ENCODE peak calls at places on chromosomes 11 and 22, in four cellular contexts. X is WTC11; S is stimulated activated CD4-positive, alpha-beta T cell treated with anti-CD3 and anti-CD28 coated beads, Interleukin-1b, Interleukin-23, amount 100 ng/mL, for 1 hour; P is CD8-positive, alpha-beta T cell. B is an unnamed sample.

GRCh38 chr22:19927696-19928095 is 13.9 kb upstream of the COMT start:
- DNase-seq in S (no peak), X (no peak), P (no peak), B (no peak)

GRCh38 chr22:39220450-39220849 is 24.3 kb downstream of the PDGFB start:
- DNase-seq in S (no peak), X (no peak), P (no peak), B (no peak)

GRCh38 chr11:107136892-107137291 is 118.6 kb upstream of the GUCY1A2 start:
- DNase-seq in X (no peak), S (no peak), P (no peak), B (no peak)

GRCh38 chr11:70324354-70325115 is 54.0 kb downstream of the PPFIA1 start:
- DNase-seq in P (no peak), X (no peak), S (no peak), B (peak)

GRCh38 chr22:25844601-25845000 is 102.6 kb downstream of the MYO18B start:
- DNase-seq in P (no peak), S (no peak), X (no peak), B (no peak)

GRCh38 chr11:126696976-126697375 is 303.6 kb downstream of the KIRREL3 start:
- DNase-seq in P (no peak), S (no peak), X (no peak), B (no peak)

GRCh38 chr11:91763331-91763730 is 461.3 kb upstream of the FAT3 start:
- DNase-seq in P (no peak), X (no peak), S (no peak), B (no peak)

GRCh38 chr11:77779935-77780334 is 40.6 kb downstream of the RSF1 start:
- DNase-seq in P (no peak), S (no peak), X (no peak), B (no peak)

GRCh38 chr11:64130618-64131017 is 35.3 kb downstream of the MACROD1 start:
- DNase-seq in P (no peak), X (no peak), S (no peak), B (no peak)

GRCh38 chr22:42797021-42797420 is 60.1 kb downstream of the ARFGAP3 start:
- DNase-seq in X (no peak), S (no peak), P (no peak), B (no peak)

GRCh38 chr22:42947211-42947990 is 67.5 kb downstream of the PACSIN2 start:
- DNase-seq in S (no peak), P (no peak), X (no peak), B (no peak)

GRCh38 chr11:70738661-70739060 is 340.3 kb downstream of the CTTN start:
- DNase-seq in S (no peak), X (no peak), P (no peak), B (no peak)

GRCh38 chr22:39994046-39994565 is 648 bp upstream of the FAM83F start:
- DNase-seq in P (peak), X (no peak), S (no peak), B (no peak)

GRCh38 chr11:118076754-118077281 is at the start of gene TMPRSS4:
- DNase-seq in S (no peak), P (no peak), X (no peak), B (no peak)

GRCh38 chr11:114079406-114080072 is 20.0 kb downstream of the ZBTB16 start:
- DNase-seq in X (no peak), P (no peak), S (no peak), B (no peak)

GRCh38 chr11:88411265-88411664 is 73.7 kb upstream of the CTSC start:
- DNase-seq in S (no peak), P (no peak), X (no peak), B (no peak)

GRCh38 chr11:116500833-116501622 is 271.8 kb downstream of the BUD13 start:
- DNase-seq in S (no peak), P (no peak), X (peak), B (no peak)

GRCh38 chr11:34468209-34468841 is 29.6 kb downstream of the CAT start:
- DNase-seq in P (peak), S (no peak), X (peak), B (peak)

GRCh38 chr11:69249641-69250502 is 44.1 kb upstream of the MYEOV start:
- DNase-seq in S (no peak), X (peak), P (no peak), B (no peak)

GRCh38 chr22:43173976-43174720 is 12.8 kb downstream of the TTLL12 start:
- DNase-seq in S (no peak), X (no peak), P (no peak), B (no peak)

GRCh38 chr22:24068717-24069116 is 57.6 kb downstream of the CABIN1 start:
- DNase-seq in P (no peak), S (no peak), X (no peak), B (no peak)